ENCODE peak calls at places on chromosomes 5 and 9, in nine cellular contexts. I is D341Med, Z is SW480, P is psoas muscle, W is RWPE1, A is AG08396, E is NCI-H1092 treated with DMSO at 0.1 percent for 48 hours, B is NCI-H146, D is kidney glomerular epithelial cell. K is an unnamed sample.

GRCh38 chr9:124363326-124364096 is 51.7 kb downstream of the PSMB7 start:
- DNase-seq in E (no peak), P (no peak), A (no peak), I (no peak), B (no peak), W (no peak), D (no peak), Z (no peak), K (no peak)

GRCh38 chr9:135039916-135040645 is 47.4 kb upstream of the OLFM1 start:
- DNase-seq in A (no peak), W (no peak), Z (no peak), P (no peak), E (no peak), D (no peak), I (no peak), B (no peak), K (no peak)

GRCh38 chr5:50958852-50959457 is 292.5 kb downstream of the PARP8 start:
- DNase-seq in I (peak), A (peak), P (no peak), B (peak), E (peak), W (peak), D (no peak), Z (peak), K (no peak)

GRCh38 chr9:114898741-114899140 is 31.6 kb downstream of the TNFSF8 start:
- DNase-seq in E (no peak), P (peak), A (no peak), Z (peak), D (no peak), I (no peak), W (no peak), B (no peak), K (no peak)

GRCh38 chr9:4548796-4549725 is 58.8 kb downstream of the SLC1A1 start:
- DNase-seq in E (no peak), P (peak), Z (no peak), D (no peak), B (no peak), I (peak), W (no peak), A (no peak), K (no peak)

GRCh38 chr9:130498298-130498917 is 53.6 kb downstream of the ASS1 start:
- DNase-seq in I (no peak), B (no peak), E (no peak), Z (peak), A (no peak), P (no peak), D (no peak), W (no peak), K (no peak)

GRCh38 chr5:141512390-141513020 is 23.6 kb downstream of the PCDHGC5 start:
- DNase-seq in I (peak), D (peak), A (peak), P (peak), W (peak), Z (peak), B (peak), E (peak), K (no peak)

GRCh38 chr9:21564186-21564585 is 82.1 kb upstream of the IFNE start:
- DNase-seq in E (no peak), P (no peak), Z (no peak), I (no peak), W (no peak), B (no peak), D (no peak), A (no peak), K (no peak)

GRCh38 chr5:38807570-38808461 is 38.0 kb upstream of the OSMR start:
- DNase-seq in A (no peak), Z (no peak), D (no peak), P (no peak), I (no peak), E (no peak), B (no peak), W (peak), K (no peak)

GRCh38 chr9:136544549-136545064 is 1.2 kb downstream of the NOTCH1 start:
- DNase-seq in I (peak), B (no peak), Z (peak), E (no peak), D (no peak), W (no peak), P (peak), A (peak), K (no peak)

GRCh38 chr9:5553211-5553610 is 42.9 kb downstream of the PDCD1LG2 start:
- DNase-seq in Z (no peak), D (no peak), A (no peak), W (no peak), B (no peak), P (no peak), I (no peak), E (no peak), K (no peak)

GRCh38 chr5:54087436-54087835 is 222.9 kb downstream of the ARL15 start:
- DNase-seq in B (no peak), E (no peak), Z (no peak), A (peak), D (peak), I (no peak), P (no peak), W (no peak), K (peak)

GRCh38 chr5:52134013-52134650 is 653.6 kb upstream of the ITGA1 start:
- DNase-seq in I (no peak), W (no peak), Z (no peak), D (no peak), E (peak), P (no peak), A (no peak), B (peak), K (no peak)